ENCODE peak calls at places on chromosomes 13 and 19, in six cellular contexts. One of them, this sample, is unnamed.

GRCh38 chr13:47087841-47088240 is 191.0 kb upstream of the HTR2A start:
- DNase-seq in foreskin fibroblast: peak
- DNase-seq in right atrium auricular region: no peak
- DNase-seq in adrenal gland: no peak
- DNase-seq in left ventricle myocardium inferior: no peak
- DNase-seq in progenitor cell of endocrine pancreas: no peak
- DNase-seq in this sample: no peak

GRCh38 chr13:23671902-23672301 is 101.7 kb downstream of the TNFRSF19 start:
- DNase-seq in adrenal gland: no peak
- DNase-seq in foreskin fibroblast: peak
- DNase-seq in progenitor cell of endocrine pancreas: no peak
- DNase-seq in right atrium auricular region: no peak
- DNase-seq in left ventricle myocardium inferior: no peak
- DNase-seq in this sample: no peak

GRCh38 chr13:39273953-39274352 is 235.7 kb downstream of the NHLRC3 start:
- DNase-seq in adrenal gland: no peak
- DNase-seq in foreskin fibroblast: no peak
- DNase-seq in right atrium auricular region: no peak
- DNase-seq in progenitor cell of endocrine pancreas: no peak
- DNase-seq in left ventricle myocardium inferior: no peak
- DNase-seq in this sample: no peak

GRCh38 chr13:90867336-90867683 is 480.2 kb upstream of the MIR17HG start:
- DNase-seq in progenitor cell of endocrine pancreas: peak
- DNase-seq in foreskin fibroblast: peak
- DNase-seq in adrenal gland: peak
- DNase-seq in right atrium auricular region: peak
- DNase-seq in left ventricle myocardium inferior: peak
- DNase-seq in this sample: peak

GRCh38 chr19:38389101-38389925 is 816 bp downstream of the SPRED3 start:
- DNase-seq in adrenal gland: no peak
- DNase-seq in left ventricle myocardium inferior: no peak
- DNase-seq in progenitor cell of endocrine pancreas: no peak
- DNase-seq in foreskin fibroblast: peak
- DNase-seq in right atrium auricular region: no peak
- DNase-seq in this sample: no peak

GRCh38 chr13:99321709-99322108 is 14.5 kb upstream of the GPR183 start:
- DNase-seq in right atrium auricular region: no peak
- DNase-seq in adrenal gland: no peak
- DNase-seq in progenitor cell of endocrine pancreas: no peak
- DNase-seq in left ventricle myocardium inferior: no peak
- DNase-seq in foreskin fibroblast: no peak
- DNase-seq in this sample: no peak

GRCh38 chr19:38850976-38851621 is 1.3 kb upstream of the HNRNPL start:
- DNase-seq in progenitor cell of endocrine pancreas: peak
- DNase-seq in left ventricle myocardium inferior: peak
- DNase-seq in right atrium auricular region: no peak
- DNase-seq in adrenal gland: peak
- DNase-seq in foreskin fibroblast: peak
- DNase-seq in this sample: no peak

GRCh38 chr19:19348266-19348665 is 27.6 kb downstream of the MAU2 start:
- DNase-seq in foreskin fibroblast: peak
- DNase-seq in right atrium auricular region: no peak
- DNase-seq in left ventricle myocardium inferior: no peak
- DNase-seq in progenitor cell of endocrine pancreas: no peak
- DNase-seq in adrenal gland: no peak
- DNase-seq in this sample: no peak

GRCh38 chr13:40187324-40187795 is 479.1 kb downstream of the FOXO1 start:
- DNase-seq in right atrium auricular region: no peak
- DNase-seq in foreskin fibroblast: no peak
- DNase-seq in adrenal gland: no peak
- DNase-seq in progenitor cell of endocrine pancreas: no peak
- DNase-seq in left ventricle myocardium inferior: no peak
- DNase-seq in this sample: no peak

GRCh38 chr13:103012611-103013010 is 53.6 kb downstream of the SLC10A2 start:
- DNase-seq in right atrium auricular region: no peak
- DNase-seq in left ventricle myocardium inferior: no peak
- DNase-seq in progenitor cell of endocrine pancreas: no peak
- DNase-seq in adrenal gland: no peak
- DNase-seq in foreskin fibroblast: no peak
- DNase-seq in this sample: no peak

GRCh38 chr13:110471833-110472162 is 89.7 kb downstream of the RAB20 start:
- DNase-seq in adrenal gland: peak
- DNase-seq in progenitor cell of endocrine pancreas: no peak
- DNase-seq in foreskin fibroblast: no peak
- DNase-seq in right atrium auricular region: peak
- DNase-seq in left ventricle myocardium inferior: peak
- DNase-seq in this sample: no peak

GRCh38 chr13:109400192-109400591 is 386.2 kb downstream of the IRS2 start:
- DNase-seq in foreskin fibroblast: no peak
- DNase-seq in right atrium auricular region: peak
- DNase-seq in left ventricle myocardium inferior: peak
- DNase-seq in adrenal gland: peak
- DNase-seq in progenitor cell of endocrine pancreas: no peak
- DNase-seq in this sample: no peak

GRCh38 chr13:27192896-27193295 is 21.3 kb upstream of the USP12 start:
- DNase-seq in adrenal gland: no peak
- DNase-seq in left ventricle myocardium inferior: no peak
- DNase-seq in progenitor cell of endocrine pancreas: no peak
- DNase-seq in right atrium auricular region: no peak
- DNase-seq in foreskin fibroblast: no peak
- DNase-seq in this sample: no peak

GRCh38 chr19:52533901-52534300 is 6.4 kb downstream of the ZNF808 start:
- DNase-seq in left ventricle myocardium inferior: peak
- DNase-seq in right atrium auricular region: no peak
- DNase-seq in foreskin fibroblast: no peak
- DNase-seq in adrenal gland: no peak
- DNase-seq in progenitor cell of endocrine pancreas: no peak
- DNase-seq in this sample: no peak

GRCh38 chr13:114096811-114097503 is 35.5 kb downstream of the RASA3 start:
- DNase-seq in left ventricle myocardium inferior: no peak
- DNase-seq in adrenal gland: no peak
- DNase-seq in right atrium auricular region: peak
- DNase-seq in progenitor cell of endocrine pancreas: no peak
- DNase-seq in foreskin fibroblast: no peak
- DNase-seq in this sample: no peak

GRCh38 chr19:6967962-6968361 is 53.3 kb downstream of the MBD3L2B start:
- DNase-seq in right atrium auricular region: no peak
- DNase-seq in left ventricle myocardium inferior: no peak
- DNase-seq in foreskin fibroblast: no peak
- DNase-seq in adrenal gland: no peak
- DNase-seq in progenitor cell of endocrine pancreas: no peak
- DNase-seq in this sample: no peak

GRCh38 chr19:53621885-53622710 is 9.7 kb upstream of the DPRX start:
- DNase-seq in adrenal gland: no peak
- DNase-seq in progenitor cell of endocrine pancreas: no peak
- DNase-seq in foreskin fibroblast: peak
- DNase-seq in right atrium auricular region: no peak
- DNase-seq in left ventricle myocardium inferior: no peak
- DNase-seq in this sample: no peak

GRCh38 chr13:60759499-60759898 is 362.5 kb downstream of the TDRD3 start:
- DNase-seq in left ventricle myocardium inferior: no peak
- DNase-seq in foreskin fibroblast: no peak
- DNase-seq in adrenal gland: peak
- DNase-seq in right atrium auricular region: no peak
- DNase-seq in progenitor cell of endocrine pancreas: no peak
- DNase-seq in this sample: no peak

GRCh38 chr13:59537500-59537899 is 626.2 kb downstream of the DIAPH3 start:
- DNase-seq in left ventricle myocardium inferior: no peak
- DNase-seq in foreskin fibroblast: no peak
- DNase-seq in adrenal gland: no peak
- DNase-seq in progenitor cell of endocrine pancreas: no peak
- DNase-seq in right atrium auricular region: no peak
- DNase-seq in this sample: no peak

GRCh38 chr19:47275866-47276461 is 1.3 kb downstream of the INAFM1 start:
- DNase-seq in right atrium auricular region: peak
- DNase-seq in adrenal gland: peak
- DNase-seq in left ventricle myocardium inferior: peak
- DNase-seq in progenitor cell of endocrine pancreas: no peak
- DNase-seq in foreskin fibroblast: peak
- DNase-seq in this sample: no peak

DNA sequence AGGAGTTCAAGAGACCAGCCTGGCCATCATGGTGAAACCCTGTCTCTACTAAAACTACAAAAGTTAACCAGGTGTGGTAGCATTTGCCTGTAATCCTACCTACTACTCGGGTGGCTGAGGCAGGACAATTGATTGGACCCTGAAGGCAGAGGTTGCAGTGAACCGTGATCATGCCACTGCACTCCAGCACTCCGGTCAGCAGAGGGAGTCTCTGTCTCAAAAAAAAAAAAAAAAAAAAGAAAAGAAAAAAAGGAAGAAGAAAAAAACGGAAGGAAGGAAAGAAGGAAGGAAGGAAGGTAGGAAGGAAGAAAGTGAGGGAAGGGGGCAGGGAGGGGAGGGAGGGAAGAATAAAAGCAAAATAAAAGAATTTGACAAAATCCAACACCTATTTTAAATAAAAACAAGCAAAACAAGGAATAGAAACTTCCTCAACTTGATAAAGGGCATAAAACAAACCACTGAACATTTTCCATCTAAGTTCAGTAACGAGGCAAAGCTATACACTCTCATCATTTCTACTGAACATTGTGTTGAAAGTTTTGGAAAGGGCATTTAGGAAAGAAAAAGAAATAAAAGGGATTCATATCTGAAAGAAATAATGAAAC is 411.6 kb upstream of the SLITRK5 start:
- DNase-seq in left ventricle myocardium inferior: no peak
- DNase-seq in right atrium auricular region: no peak
- DNase-seq in adrenal gland: no peak
- DNase-seq in foreskin fibroblast: no peak
- DNase-seq in progenitor cell of endocrine pancreas: no peak
- DNase-seq in this sample: no peak
- TF ChIP-seq CTCF in left ventricle myocardium inferior: peak
- TF ChIP-seq CTCF in right atrium auricular region: no peak
- TF ChIP-seq CTCF in adrenal gland: peak
- TF ChIP-seq CTCF in foreskin fibroblast: no peak
- TF ChIP-seq CTCF in progenitor cell of endocrine pancreas: peak
- TF ChIP-seq CTCF in this sample: peak

DNA sequence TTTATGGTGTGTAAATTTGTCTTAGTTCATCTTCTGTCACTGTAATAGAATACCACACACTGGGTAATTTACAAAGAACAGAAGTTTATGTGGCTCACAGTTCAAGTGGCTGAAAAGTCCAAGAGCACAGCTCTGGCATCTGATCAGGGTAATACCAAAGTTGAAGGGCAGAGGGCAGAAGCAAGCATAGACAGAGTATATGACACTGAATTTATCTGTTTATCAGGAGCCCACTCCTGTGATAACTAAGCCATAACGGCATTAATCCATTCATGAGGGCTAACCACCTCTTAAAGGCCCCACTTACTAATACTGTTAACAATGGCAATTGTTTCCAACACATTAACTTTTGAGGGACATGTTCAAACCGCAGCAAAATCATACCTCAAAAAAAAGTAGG is 4.0 kb upstream of the RFXAP start:
- DNase-seq in adrenal gland: no peak
- DNase-seq in foreskin fibroblast: peak
- DNase-seq in right atrium auricular region: no peak
- DNase-seq in progenitor cell of endocrine pancreas: no peak
- DNase-seq in left ventricle myocardium inferior: no peak
- DNase-seq in this sample: no peak
- TF ChIP-seq CTCF in adrenal gland: no peak
- TF ChIP-seq CTCF in foreskin fibroblast: peak
- TF ChIP-seq CTCF in right atrium auricular region: peak
- TF ChIP-seq CTCF in progenitor cell of endocrine pancreas: peak
- TF ChIP-seq CTCF in left ventricle myocardium inferior: peak
- TF ChIP-seq CTCF in this sample: peak

GRCh38 chr13:68929055-68929454 is 1178.6 kb upstream of the ATXN8OS start:
- DNase-seq in foreskin fibroblast: no peak
- DNase-seq in left ventricle myocardium inferior: no peak
- DNase-seq in progenitor cell of endocrine pancreas: no peak
- DNase-seq in adrenal gland: no peak
- DNase-seq in right atrium auricular region: no peak
- DNase-seq in this sample: no peak

GRCh38 chr13:68923995-68924394 is 1183.6 kb upstream of the ATXN8OS start:
- DNase-seq in right atrium auricular region: no peak
- DNase-seq in adrenal gland: no peak
- DNase-seq in left ventricle myocardium inferior: no peak
- DNase-seq in progenitor cell of endocrine pancreas: no peak
- DNase-seq in foreskin fibroblast: no peak
- DNase-seq in this sample: no peak

GRCh38 chr13:68927387-68928026 is 1180.1 kb upstream of the ATXN8OS start:
- DNase-seq in progenitor cell of endocrine pancreas: no peak
- DNase-seq in left ventricle myocardium inferior: no peak
- DNase-seq in right atrium auricular region: no peak
- DNase-seq in adrenal gland: peak
- DNase-seq in foreskin fibroblast: no peak
- DNase-seq in this sample: no peak
- TF ChIP-seq CTCF in progenitor cell of endocrine pancreas: peak
- TF ChIP-seq CTCF in left ventricle myocardium inferior: peak
- TF ChIP-seq CTCF in right atrium auricular region: peak
- TF ChIP-seq CTCF in adrenal gland: peak
- TF ChIP-seq CTCF in foreskin fibroblast: no peak
- TF ChIP-seq CTCF in this sample: peak

GRCh38 chr13:63048648-63049047 is 1633.0 kb upstream of the PCDH20 start:
- DNase-seq in progenitor cell of endocrine pancreas: no peak
- DNase-seq in left ventricle myocardium inferior: no peak
- DNase-seq in adrenal gland: no peak
- DNase-seq in foreskin fibroblast: peak
- DNase-seq in right atrium auricular region: no peak
- DNase-seq in this sample: no peak
- TF ChIP-seq CTCF in progenitor cell of endocrine pancreas: peak
- TF ChIP-seq CTCF in left ventricle myocardium inferior: no peak
- TF ChIP-seq CTCF in adrenal gland: no peak
- TF ChIP-seq CTCF in foreskin fibroblast: no peak
- TF ChIP-seq CTCF in right atrium auricular region: no peak
- TF ChIP-seq CTCF in this sample: peak

DNA sequence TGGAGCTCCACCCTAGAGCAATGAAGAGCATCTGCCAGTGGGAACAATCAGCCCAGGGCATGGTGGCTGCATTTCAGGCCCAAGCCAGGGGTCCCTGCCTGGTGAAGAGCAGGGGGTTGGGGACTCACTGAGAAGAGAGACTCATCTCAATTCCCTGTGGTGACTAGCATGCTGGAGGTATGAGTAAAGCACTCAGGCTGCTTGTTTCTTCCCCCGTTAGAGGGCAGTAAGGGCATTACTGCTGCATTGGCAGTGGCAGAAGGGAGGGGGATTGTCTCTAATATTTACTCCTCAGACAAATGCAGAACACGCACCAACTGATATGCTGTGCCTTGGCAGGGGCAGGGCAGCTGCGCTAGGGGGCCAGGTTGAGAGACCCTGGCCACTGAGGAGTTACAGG is 329.1 kb downstream of the SLITRK5 start:
- DNase-seq in right atrium auricular region: no peak
- DNase-seq in progenitor cell of endocrine pancreas: no peak
- DNase-seq in foreskin fibroblast: no peak
- DNase-seq in left ventricle myocardium inferior: no peak
- DNase-seq in adrenal gland: no peak
- DNase-seq in this sample: no peak
- TF ChIP-seq CTCF in right atrium auricular region: no peak
- TF ChIP-seq CTCF in progenitor cell of endocrine pancreas: no peak
- TF ChIP-seq CTCF in foreskin fibroblast: no peak
- TF ChIP-seq CTCF in left ventricle myocardium inferior: no peak
- TF ChIP-seq CTCF in adrenal gland: no peak
- TF ChIP-seq CTCF in this sample: no peak

GRCh38 chr13:53382008-53382407 is 353.4 kb downstream of the OLFM4 start:
- DNase-seq in right atrium auricular region: no peak
- DNase-seq in left ventricle myocardium inferior: no peak
- DNase-seq in foreskin fibroblast: no peak
- DNase-seq in adrenal gland: no peak
- DNase-seq in progenitor cell of endocrine pancreas: no peak
- DNase-seq in this sample: no peak
- TF ChIP-seq CTCF in right atrium auricular region: no peak
- TF ChIP-seq CTCF in left ventricle myocardium inferior: no peak
- TF ChIP-seq CTCF in foreskin fibroblast: no peak
- TF ChIP-seq CTCF in adrenal gland: no peak
- TF ChIP-seq CTCF in progenitor cell of endocrine pancreas: peak
- TF ChIP-seq CTCF in this sample: no peak

GRCh38 chr13:44410328-44410859 is 36.8 kb downstream of the SERP2 start:
- DNase-seq in left ventricle myocardium inferior: no peak
- DNase-seq in right atrium auricular region: no peak
- DNase-seq in progenitor cell of endocrine pancreas: no peak
- DNase-seq in adrenal gland: no peak
- DNase-seq in foreskin fibroblast: no peak
- DNase-seq in this sample: no peak
- TF ChIP-seq CTCF in left ventricle myocardium inferior: no peak
- TF ChIP-seq CTCF in right atrium auricular region: no peak
- TF ChIP-seq CTCF in progenitor cell of endocrine pancreas: no peak
- TF ChIP-seq CTCF in adrenal gland: no peak
- TF ChIP-seq CTCF in foreskin fibroblast: peak
- TF ChIP-seq CTCF in this sample: no peak

This sample was measured in type B pancreatic cell.